ENCODE peak calls at places on chromosomes 7 and 10, in seven cellular contexts. G is Panc1; B is adipocyte; L is heart right ventricle; Q is naive thymus-derived CD4-positive, alpha-beta T cell; E is H1; M is foreskin fibroblast. J is an unnamed sample.
A peak's percentile ranks its signal among the peaks of the same experiment; 100 is the strongest.

GRCh38 chr10:118587881-118588651 is 7.4 kb downstream of the PRLHR start:
- DNase-seq in Q (no peak), B (no peak), L (no peak), E (no peak), G (no peak), M (no peak), J (no peak)

GRCh38 chr7:70700055-70700934 is 431.6 kb upstream of the GALNT17 start:
- DNase-seq in Q (no peak), G (no peak), E (no peak), L (no peak), B (no peak), M (no peak), J (no peak)

GRCh38 chr10:13496164-13496563 is 32.6 kb downstream of the BEND7 start:
- DNase-seq in M (no peak), B (no peak), G (no peak), Q (no peak), L (no peak), E (no peak), J (no peak)

GRCh38 chr7:106870983-106871410 is 5.9 kb downstream of the PIK3CG start:
- DNase-seq in G (no peak), E (no peak), M (peak; percentile 51), Q (no peak), L (no peak), B (peak; percentile 36), J (peak; percentile 75)

GRCh38 chr7:137283147-137283546 is 60.4 kb downstream of the PTN start:
- DNase-seq in Q (no peak), G (no peak), M (no peak), B (no peak), L (no peak), E (no peak), J (no peak)

GRCh38 chr7:27910341-27910740 is 170.4 kb downstream of the TAX1BP1 start:
- DNase-seq in E (no peak), M (peak; percentile 69), G (no peak), L (no peak), Q (no peak), B (no peak), J (no peak)

GRCh38 chr7:46764100-46764941 is 817.6 kb downstream of the TNS3 start:
- DNase-seq in M (peak; percentile 98), E (no peak), G (peak; percentile 93), B (peak; percentile 93), L (peak; percentile 76), Q (no peak), J (no peak)

GRCh38 chr10:43205681-43206390 is 61.0 kb downstream of the RASGEF1A start:
- DNase-seq in E (peak; percentile 40), B (no peak), M (no peak), G (no peak), L (no peak), Q (peak; percentile 2), J (no peak)

GRCh38 chr10:12707461-12708185 is 293.9 kb downstream of the CCDC3 start:
- DNase-seq in L (peak; percentile 58), Q (no peak), E (no peak), B (peak; percentile 90), M (peak; percentile 93), G (no peak), J (no peak)

GRCh38 chr10:14456870-14457266 is 126.1 kb upstream of the FRMD4A start:
- DNase-seq in M (no peak), E (no peak), Q (no peak), L (no peak), G (no peak), B (no peak), J (no peak)

GRCh38 chr10:92419740-92420553 is 129.0 kb downstream of the MARCHF5 start:
- DNase-seq in L (peak; percentile 24), B (peak; percentile 43), M (peak; percentile 80), Q (no peak), G (no peak), E (peak; percentile 66), J (no peak)
- H3K4me3 ChIP-seq in L (peak overlapping the region; percentile 46), B (peak overlapping the region; percentile 72), M (peak overlapping the region; percentile 42), Q (no peak overlapping the region), G (no peak overlapping the region), E (peak overlapping the region; percentile 39), J (no peak overlapping the region)

GRCh38 chr10:4333474-4333894 is 492.5 kb upstream of the AKR1E2 start:
- DNase-seq in M (no peak), Q (no peak), E (no peak), B (no peak), L (no peak), G (no peak), J (no peak)
- H3K4me3 ChIP-seq in M (no peak overlapping the region), Q (no peak overlapping the region), E (no peak overlapping the region), B (no peak overlapping the region), L (no peak overlapping the region), G (no peak overlapping the region), J (no peak overlapping the region)

GRCh38 chr7:960269-960871 is 5.9 kb upstream of the ADAP1 start:
- DNase-seq in L (no peak), E (no peak), B (no peak), G (no peak), M (no peak), Q (no peak), J (no peak)
- H3K4me3 ChIP-seq in L (no peak overlapping the region), E (no peak overlapping the region), B (no peak overlapping the region), G (no peak overlapping the region), M (no peak overlapping the region), Q (no peak overlapping the region), J (no peak overlapping the region)

GRCh38 chr7:94396606-94397005 is 1.9 kb downstream of the COL1A2 start:
- DNase-seq in Q (no peak), G (no peak), L (no peak), B (peak; percentile 63), E (no peak), M (peak; percentile 50), J (no peak)

GRCh38 chr7:94395141-94396041 is 696 bp downstream of the COL1A2 start:
- DNase-seq in L (peak; percentile 68), B (peak; percentile 91), Q (no peak), M (peak; percentile 92), G (peak; percentile 62), E (peak; percentile 55), J (peak; percentile 12)

GRCh38 chr7:94400022-94400421 is 5.3 kb downstream of the COL1A2 start:
- DNase-seq in B (peak; percentile 44), G (no peak), M (peak; percentile 8), E (no peak), Q (no peak), L (no peak), J (no peak)

GRCh38 chr7:94396044-94396443 is 1.3 kb downstream of the COL1A2 start:
- DNase-seq in G (no peak), L (peak; percentile 5), M (peak; percentile 74), Q (no peak), E (no peak), B (peak; percentile 76), J (no peak)

GRCh38 chr7:94397721-94398120 is 3.0 kb downstream of the COL1A2 start:
- DNase-seq in M (peak; percentile 19), Q (no peak), G (no peak), B (peak; percentile 62), E (no peak), L (no peak), J (no peak)
- H3K4me3 ChIP-seq in M (peak overlapping the region; percentile 81), Q (no peak overlapping the region), G (no peak overlapping the region), B (peak overlapping the region; percentile 88), E (no peak overlapping the region), L (peak overlapping the region; percentile 71), J (no peak overlapping the region)

GRCh38 chr7:50641442-50642405 is 76.5 kb upstream of the DDC start:
- DNase-seq in Q (no peak), G (no peak), L (peak; percentile 53), M (no peak), B (no peak), E (peak; percentile 45), J (no peak)
- H3K4me3 ChIP-seq in Q (no peak overlapping the region), G (no peak overlapping the region), L (no peak overlapping the region), M (no peak overlapping the region), B (no peak overlapping the region), E (no peak overlapping the region), J (no peak overlapping the region)

GRCh38 chr7:12686234-12686893 is 1.1 kb upstream of the ARL4A start:
- DNase-seq in L (peak; percentile 89), G (peak; percentile 97), Q (peak; percentile 100), B (peak; percentile 87), E (peak; percentile 99), M (peak; percentile 96), J (peak; percentile 81)

GRCh38 chr7:12686894-12687212 is 580 bp upstream of the ARL4A start:
- DNase-seq in Q (no peak), G (no peak), E (no peak), L (no peak), M (no peak), B (no peak), J (no peak)

GRCh38 chr7:12684186-12684585 is 3.2 kb upstream of the ARL4A start:
- DNase-seq in B (peak; percentile 34), Q (no peak), L (no peak), E (no peak), M (no peak), G (no peak), J (no peak)

GRCh38 chr7:12684733-12685132 is 2.7 kb upstream of the ARL4A start:
- DNase-seq in G (no peak), B (no peak), M (no peak), L (no peak), E (no peak), Q (no peak), J (no peak)

GRCh38 chr7:12685550-12685949 is 1.9 kb upstream of the ARL4A start:
- DNase-seq in M (peak; percentile 47), B (peak; percentile 38), E (peak; percentile 61), G (no peak), Q (no peak), L (peak; percentile 36), J (no peak)
- H3K4me3 ChIP-seq in M (no peak overlapping the region), B (peak overlapping the region; percentile 85), E (no peak overlapping the region), G (peak overlapping the region; percentile 96), Q (no peak overlapping the region), L (peak overlapping the region; percentile 86), J (no peak overlapping the region)

J was measured in GM06990.